ENCODE peak calls at places on chromosomes 6 and 20, in eight cellular contexts. One of them, this sample, is unnamed.

GRCh38 chr20:18314786-18315406 is 26.6 kb downstream of the ZNF133 start:
- DNase-seq in HFFc6: peak; percentile 91
- DNase-seq in mesothelial cell of epicardium: no peak
- DNase-seq in ascending aorta: no peak
- DNase-seq in dorsolateral prefrontal cortex: no peak
- DNase-seq in fibroblast of villous mesenchyme: no peak
- DNase-seq in mucosa of descending colon: no peak
- DNase-seq in natural killer cell: no peak
- DNase-seq in this sample: no peak

GRCh38 chr6:16316741-16317251 is 78.4 kb downstream of the GMPR start:
- DNase-seq in mesothelial cell of epicardium: no peak
- DNase-seq in mucosa of descending colon: no peak
- DNase-seq in fibroblast of villous mesenchyme: no peak
- DNase-seq in ascending aorta: no peak
- DNase-seq in natural killer cell: peak; percentile 20
- DNase-seq in dorsolateral prefrontal cortex: no peak
- DNase-seq in HFFc6: peak; percentile 64
- DNase-seq in this sample: no peak

GRCh38 chr20:33679758-33680485 is 5.7 kb upstream of the NECAB3 start:
- DNase-seq in ascending aorta: no peak
- DNase-seq in fibroblast of villous mesenchyme: no peak
- DNase-seq in mesothelial cell of epicardium: no peak
- DNase-seq in mucosa of descending colon: peak; percentile 46
- DNase-seq in dorsolateral prefrontal cortex: no peak
- DNase-seq in natural killer cell: no peak
- DNase-seq in HFFc6: no peak
- DNase-seq in this sample: no peak

GRCh38 chr6:3330199-3330598 is 71.5 kb downstream of the PSMG4 start:
- DNase-seq in mucosa of descending colon: no peak
- DNase-seq in fibroblast of villous mesenchyme: no peak
- DNase-seq in ascending aorta: no peak
- DNase-seq in HFFc6: no peak
- DNase-seq in mesothelial cell of epicardium: no peak
- DNase-seq in dorsolateral prefrontal cortex: no peak
- DNase-seq in natural killer cell: no peak
- DNase-seq in this sample: no peak

GRCh38 chr6:45681860-45682488 is 304.2 kb upstream of the SUPT3H start:
- DNase-seq in ascending aorta: no peak
- DNase-seq in HFFc6: peak; percentile 47
- DNase-seq in natural killer cell: no peak
- DNase-seq in mucosa of descending colon: no peak
- DNase-seq in mesothelial cell of epicardium: no peak
- DNase-seq in fibroblast of villous mesenchyme: peak; percentile 70
- DNase-seq in dorsolateral prefrontal cortex: no peak
- DNase-seq in this sample: no peak

GRCh38 chr6:33577718-33578117 is 2.4 kb downstream of the BAK1 start:
- DNase-seq in ascending aorta: no peak
- DNase-seq in dorsolateral prefrontal cortex: no peak
- DNase-seq in mucosa of descending colon: peak; percentile 74
- DNase-seq in natural killer cell: no peak
- DNase-seq in mesothelial cell of epicardium: no peak
- DNase-seq in HFFc6: no peak
- DNase-seq in fibroblast of villous mesenchyme: no peak
- DNase-seq in this sample: no peak

GRCh38 chr20:51447097-51447764 is 95.3 kb downstream of the NFATC2 start:
- DNase-seq in mesothelial cell of epicardium: no peak
- DNase-seq in mucosa of descending colon: peak; percentile 37
- DNase-seq in dorsolateral prefrontal cortex: no peak
- DNase-seq in fibroblast of villous mesenchyme: peak; percentile 90
- DNase-seq in natural killer cell: no peak
- DNase-seq in HFFc6: peak; percentile 96
- DNase-seq in ascending aorta: peak; percentile 33
- DNase-seq in this sample: peak; percentile 74

GRCh38 chr6:142692942-142693341 is 252.0 kb downstream of the HIVEP2 start:
- DNase-seq in dorsolateral prefrontal cortex: peak; percentile 69
- DNase-seq in natural killer cell: peak; percentile 55
- DNase-seq in ascending aorta: no peak
- DNase-seq in HFFc6: peak; percentile 93
- DNase-seq in fibroblast of villous mesenchyme: peak; percentile 82
- DNase-seq in mesothelial cell of epicardium: peak; percentile 56
- DNase-seq in mucosa of descending colon: peak; percentile 47
- DNase-seq in this sample: peak; percentile 51

DNA sequence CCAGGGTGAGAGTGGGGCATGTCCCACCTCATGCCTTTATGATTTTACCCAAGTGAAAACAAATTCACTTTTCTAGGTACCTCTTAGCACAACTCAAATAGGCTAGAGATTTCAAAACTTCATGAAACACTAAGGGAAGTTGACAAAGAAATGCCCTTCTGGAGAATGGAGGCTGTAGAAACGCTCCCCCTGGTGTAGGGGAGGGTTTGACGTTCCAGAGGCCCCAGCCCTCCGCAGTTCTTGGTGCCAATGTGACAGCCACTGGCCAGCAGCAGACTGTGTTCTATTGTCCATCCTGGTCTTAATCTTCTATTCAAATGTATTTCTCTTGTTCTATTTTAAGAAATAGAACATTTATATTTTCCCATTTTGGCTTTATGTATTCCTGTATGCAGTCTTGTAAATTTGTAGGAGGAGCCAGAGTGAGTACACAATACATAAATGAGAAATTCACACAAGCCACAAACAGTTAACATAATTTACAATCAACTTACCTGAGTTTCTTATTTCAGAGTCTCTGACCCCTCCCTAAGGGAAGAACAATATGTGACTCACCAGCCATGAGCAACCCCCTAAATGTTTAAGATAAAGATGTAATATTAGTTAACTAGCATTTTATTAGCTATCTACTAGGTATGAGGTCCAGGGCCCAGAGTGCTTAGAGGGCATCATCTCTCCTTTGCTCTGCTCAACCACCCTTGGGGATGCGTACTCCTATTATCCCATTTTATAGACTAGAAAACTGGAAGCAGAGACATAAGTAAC is 8.8 kb upstream of the MUC21 start:
- DNase-seq in HFFc6: no peak
- DNase-seq in dorsolateral prefrontal cortex: no peak
- DNase-seq in mucosa of descending colon: no peak
- DNase-seq in ascending aorta: no peak
- DNase-seq in fibroblast of villous mesenchyme: no peak
- DNase-seq in natural killer cell: no peak
- DNase-seq in mesothelial cell of epicardium: no peak
- DNase-seq in this sample: no peak
- TF ChIP-seq CTCF in HFFc6: no peak
- TF ChIP-seq CTCF in dorsolateral prefrontal cortex: no peak
- TF ChIP-seq CTCF in mucosa of descending colon: no peak
- TF ChIP-seq CTCF in ascending aorta: no peak
- TF ChIP-seq CTCF in fibroblast of villous mesenchyme: no peak
- TF ChIP-seq CTCF in natural killer cell: no peak
- TF ChIP-seq CTCF in mesothelial cell of epicardium: no peak
- TF ChIP-seq CTCF in this sample: no peak

GRCh38 chr6:96900873-96901272 is 3.2 kb upstream of the NDUFAF4 start:
- DNase-seq in natural killer cell: no peak
- DNase-seq in mesothelial cell of epicardium: no peak
- DNase-seq in fibroblast of villous mesenchyme: no peak
- DNase-seq in ascending aorta: no peak
- DNase-seq in HFFc6: no peak
- DNase-seq in mucosa of descending colon: no peak
- DNase-seq in dorsolateral prefrontal cortex: peak; percentile 30
- DNase-seq in this sample: no peak

GRCh38 chr6:96897396-96898240 is at the start of gene NDUFAF4:
- DNase-seq in dorsolateral prefrontal cortex: peak; percentile 95
- DNase-seq in mesothelial cell of epicardium: peak; percentile 90
- DNase-seq in ascending aorta: peak; percentile 87
- DNase-seq in fibroblast of villous mesenchyme: peak; percentile 95
- DNase-seq in HFFc6: peak; percentile 89
- DNase-seq in natural killer cell: peak; percentile 92
- DNase-seq in mucosa of descending colon: peak; percentile 98
- DNase-seq in this sample: peak; percentile 87

GRCh38 chr6:96899599-96899998 is 1.9 kb upstream of the NDUFAF4 start:
- DNase-seq in dorsolateral prefrontal cortex: no peak
- DNase-seq in mesothelial cell of epicardium: no peak
- DNase-seq in ascending aorta: no peak
- DNase-seq in HFFc6: no peak
- DNase-seq in natural killer cell: no peak
- DNase-seq in mucosa of descending colon: no peak
- DNase-seq in fibroblast of villous mesenchyme: no peak
- DNase-seq in this sample: no peak

GRCh38 chr6:96898241-96898851 is 655 bp upstream of the NDUFAF4 start:
- DNase-seq in HFFc6: peak; percentile 5
- DNase-seq in dorsolateral prefrontal cortex: no peak
- DNase-seq in mesothelial cell of epicardium: no peak
- DNase-seq in mucosa of descending colon: no peak
- DNase-seq in natural killer cell: no peak
- DNase-seq in ascending aorta: no peak
- DNase-seq in fibroblast of villous mesenchyme: peak; percentile 41
- DNase-seq in this sample: no peak

DNA sequence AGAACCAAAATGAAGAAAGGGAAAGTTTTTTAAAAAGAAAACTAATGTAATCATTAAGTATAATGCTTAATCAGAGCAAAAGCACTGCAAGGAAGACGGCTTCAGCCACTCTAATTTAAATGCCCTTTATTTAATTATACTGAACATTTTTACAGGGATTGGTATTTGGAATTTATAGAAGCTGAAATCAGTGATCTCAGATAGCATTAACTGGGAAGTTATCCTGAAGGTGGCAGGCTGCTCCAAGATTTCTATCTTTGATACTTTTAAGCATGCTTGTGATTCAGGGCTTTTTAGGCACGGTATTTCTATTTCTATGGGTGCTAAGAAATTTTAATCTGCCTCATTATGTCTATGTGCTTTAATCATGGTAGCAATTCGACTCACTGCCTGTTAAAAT is 1.3 kb upstream of the NDUFAF4 start:
- DNase-seq in fibroblast of villous mesenchyme: peak; percentile 47
- DNase-seq in mesothelial cell of epicardium: no peak
- DNase-seq in mucosa of descending colon: no peak
- DNase-seq in HFFc6: peak; percentile 37
- DNase-seq in dorsolateral prefrontal cortex: peak; percentile 76
- DNase-seq in ascending aorta: no peak
- DNase-seq in natural killer cell: no peak
- DNase-seq in this sample: no peak
- TF ChIP-seq CTCF in fibroblast of villous mesenchyme: peak; percentile 42
- TF ChIP-seq CTCF in mesothelial cell of epicardium: peak; percentile 35
- TF ChIP-seq CTCF in mucosa of descending colon: no peak
- TF ChIP-seq CTCF in HFFc6: peak; percentile 76
- TF ChIP-seq CTCF in dorsolateral prefrontal cortex: peak; percentile 76
- TF ChIP-seq CTCF in ascending aorta: peak; percentile 43
- TF ChIP-seq CTCF in natural killer cell: no peak
- TF ChIP-seq CTCF in this sample: no peak

GRCh38 chr20:3248167-3248992 is 9.4 kb upstream of the SLC4A11 start:
- DNase-seq in fibroblast of villous mesenchyme: peak; percentile 39
- DNase-seq in dorsolateral prefrontal cortex: no peak
- DNase-seq in HFFc6: no peak
- DNase-seq in natural killer cell: no peak
- DNase-seq in ascending aorta: no peak
- DNase-seq in mesothelial cell of epicardium: no peak
- DNase-seq in mucosa of descending colon: no peak
- DNase-seq in this sample: no peak
- TF ChIP-seq CTCF in fibroblast of villous mesenchyme: no peak
- TF ChIP-seq CTCF in dorsolateral prefrontal cortex: no peak
- TF ChIP-seq CTCF in HFFc6: no peak
- TF ChIP-seq CTCF in natural killer cell: no peak
- TF ChIP-seq CTCF in ascending aorta: no peak
- TF ChIP-seq CTCF in mesothelial cell of epicardium: no peak
- TF ChIP-seq CTCF in mucosa of descending colon: no peak
- TF ChIP-seq CTCF in this sample: no peak

GRCh38 chr6:7106752-7107577 is 796 bp upstream of the RREB1 start:
- DNase-seq in fibroblast of villous mesenchyme: no peak
- DNase-seq in HFFc6: peak; percentile 37
- DNase-seq in natural killer cell: peak; percentile 48
- DNase-seq in dorsolateral prefrontal cortex: no peak
- DNase-seq in mesothelial cell of epicardium: no peak
- DNase-seq in mucosa of descending colon: peak; percentile 76
- DNase-seq in ascending aorta: no peak
- DNase-seq in this sample: no peak
- TF ChIP-seq CTCF in fibroblast of villous mesenchyme: peak; percentile 24
- TF ChIP-seq CTCF in HFFc6: peak; percentile 62
- TF ChIP-seq CTCF in natural killer cell: peak; percentile 34
- TF ChIP-seq CTCF in dorsolateral prefrontal cortex: no peak
- TF ChIP-seq CTCF in mesothelial cell of epicardium: peak; percentile 19
- TF ChIP-seq CTCF in mucosa of descending colon: no peak
- TF ChIP-seq CTCF in ascending aorta: no peak
- TF ChIP-seq CTCF in this sample: no peak

DNA sequence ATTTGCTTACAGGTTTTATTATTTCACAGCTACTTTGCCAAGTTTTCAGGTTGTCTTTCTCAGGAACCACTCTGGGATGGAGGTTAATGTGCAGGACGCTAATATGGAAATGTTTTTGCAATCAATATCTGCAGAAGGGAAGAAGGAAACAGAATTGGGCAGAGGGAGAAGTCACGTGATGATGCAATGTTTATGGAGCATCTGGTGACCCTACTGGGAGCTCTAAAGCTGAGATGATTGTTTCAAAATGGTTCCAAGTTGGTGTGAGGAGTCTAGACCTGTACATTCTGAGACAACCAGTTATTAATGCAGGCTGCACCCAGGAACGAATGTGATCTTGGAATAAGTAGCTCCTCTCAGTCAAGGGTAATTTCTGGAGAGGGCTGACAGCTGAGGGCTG is 905.4 kb upstream of the FLRT3 start:
- DNase-seq in dorsolateral prefrontal cortex: no peak
- DNase-seq in natural killer cell: no peak
- DNase-seq in mucosa of descending colon: no peak
- DNase-seq in mesothelial cell of epicardium: no peak
- DNase-seq in fibroblast of villous mesenchyme: no peak
- DNase-seq in ascending aorta: no peak
- DNase-seq in HFFc6: no peak
- DNase-seq in this sample: no peak
- TF ChIP-seq CTCF in dorsolateral prefrontal cortex: no peak
- TF ChIP-seq CTCF in natural killer cell: no peak
- TF ChIP-seq CTCF in mucosa of descending colon: no peak
- TF ChIP-seq CTCF in mesothelial cell of epicardium: no peak
- TF ChIP-seq CTCF in fibroblast of villous mesenchyme: no peak
- TF ChIP-seq CTCF in ascending aorta: no peak
- TF ChIP-seq CTCF in HFFc6: no peak
- TF ChIP-seq CTCF in this sample: no peak

DNA sequence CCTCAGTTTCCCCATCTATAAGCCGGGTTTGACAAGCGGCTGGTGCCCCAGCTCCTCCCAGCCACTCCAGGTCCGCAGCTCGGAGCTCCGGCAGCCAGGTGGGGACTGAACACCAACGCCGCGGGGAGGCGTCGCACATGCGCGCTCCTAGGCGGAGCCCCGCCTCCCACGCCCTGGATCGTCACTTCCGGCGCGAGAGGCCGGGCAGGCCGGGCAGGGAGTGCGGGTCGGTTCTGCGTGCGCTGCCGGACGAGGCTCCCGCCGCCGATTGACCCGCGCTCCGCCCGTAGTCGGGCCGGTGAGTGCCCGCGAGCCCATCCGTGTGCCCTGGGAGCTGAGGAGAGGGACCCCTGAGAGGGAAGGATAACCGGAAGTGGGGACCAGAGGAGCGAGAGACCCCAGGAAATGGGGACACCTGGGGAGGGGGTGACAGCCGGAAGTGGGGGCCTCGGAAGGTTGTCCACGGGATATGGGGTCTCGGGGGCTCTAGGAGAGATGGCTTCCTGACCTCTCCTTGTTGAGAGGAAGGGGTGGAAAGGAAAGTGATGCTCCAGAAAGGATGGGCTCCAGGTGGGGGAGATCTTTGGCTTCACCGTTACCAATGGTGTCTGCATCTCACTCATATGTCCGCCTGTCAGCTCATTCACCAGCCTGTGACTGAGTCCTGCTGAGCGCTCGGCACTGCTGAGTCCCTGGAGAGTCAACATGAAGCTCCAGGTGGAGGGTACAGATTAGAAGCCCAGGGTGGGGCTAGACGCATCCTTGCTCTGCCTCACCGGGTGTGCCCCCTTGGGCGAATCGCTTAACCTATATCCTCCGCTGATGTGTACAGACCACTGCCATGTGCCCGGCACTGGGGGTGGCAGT is at the start of gene TTPAL:
- DNase-seq in mesothelial cell of epicardium: peak; percentile 83
- DNase-seq in ascending aorta: peak; percentile 50
- DNase-seq in fibroblast of villous mesenchyme: peak; percentile 83
- DNase-seq in natural killer cell: peak; percentile 89
- DNase-seq in mucosa of descending colon: peak; percentile 95
- DNase-seq in dorsolateral prefrontal cortex: peak; percentile 79
- DNase-seq in HFFc6: peak; percentile 70
- DNase-seq in this sample: peak; percentile 69
- TF ChIP-seq CTCF in mesothelial cell of epicardium: no peak
- TF ChIP-seq CTCF in ascending aorta: peak; percentile 25
- TF ChIP-seq CTCF in fibroblast of villous mesenchyme: peak; percentile 37
- TF ChIP-seq CTCF in natural killer cell: peak; percentile 31
- TF ChIP-seq CTCF in mucosa of descending colon: peak; percentile 43
- TF ChIP-seq CTCF in dorsolateral prefrontal cortex: peak; percentile 62
- TF ChIP-seq CTCF in HFFc6: peak; percentile 63
- TF ChIP-seq CTCF in this sample: no peak